ENCODE peak calls at places on chromosomes 1 and 21, in ten cellular contexts. G is omental fat pad, J is IMR-90, I is nephron progenitor cell, T is foreskin keratinocyte, K is fibroblast of the aortic adventitia, Y is neural crest cell, Q is AG09319, Z is pancreas, M is progenitor cell of endocrine pancreas. P is an unnamed sample.
A peak's percentile ranks its signal among the peaks of the same experiment; 100 is the strongest.

GRCh38 chr1:14228677-14229076 is 369.8 kb upstream of the KAZN start:
- DNase-seq in G (no peak), J (no peak), I (no peak), T (peak; percentile 3), K (no peak), Y (no peak), Q (no peak), Z (no peak), M (no peak), P (no peak)

GRCh38 chr1:66168467-66168887 is 365.5 kb upstream of the SGIP1 start:
- DNase-seq in G (no peak), J (peak; percentile 32), I (no peak), T (no peak), K (no peak), Y (no peak), Q (no peak), Z (no peak), M (no peak), P (no peak)

GRCh38 chr1:191993549-191993948 is 164.7 kb upstream of the RGS18 start:
- DNase-seq in G (no peak), J (peak; percentile 61), I (no peak), T (peak; percentile 44), K (peak; percentile 52), Y (no peak), Q (no peak), Z (no peak), M (no peak), P (no peak)

GRCh38 chr1:202760589-202760988 is 47.6 kb downstream of the KDM5B start:
- DNase-seq in G (no peak), J (peak; percentile 17), I (no peak), T (no peak), K (no peak), Y (no peak), Q (no peak), Z (no peak), M (no peak), P (no peak)

GRCh38 chr1:44281987-44282703 is 68.9 kb downstream of the DMAP1 start:
- DNase-seq in G (no peak), J (no peak), I (no peak), T (no peak), K (no peak), Y (no peak), Q (no peak), Z (no peak), M (no peak), P (no peak)

GRCh38 chr1:36492491-36492890 is 9.8 kb upstream of the CSF3R start:
- DNase-seq in G (no peak), J (no peak), I (no peak), T (no peak), K (no peak), Y (no peak), Q (no peak), Z (no peak), M (no peak), P (no peak)

GRCh38 chr1:54606096-54606989 is 17.0 kb downstream of the FAM151A start:
- DNase-seq in G (no peak), J (no peak), I (no peak), T (no peak), K (no peak), Y (no peak), Q (no peak), Z (no peak), M (no peak), P (no peak)

GRCh38 chr1:117967472-117967871 is 37.9 kb downstream of the WDR3 start:
- DNase-seq in G (no peak), J (peak; percentile 65), I (no peak), T (peak; percentile 14), K (peak; percentile 71), Y (no peak), Q (peak; percentile 29), Z (no peak), M (no peak), P (no peak)

GRCh38 chr1:82445827-82446226 is 645.1 kb downstream of the ADGRL2 start:
- DNase-seq in G (no peak), J (no peak), I (no peak), T (no peak), K (peak; percentile 39), Y (no peak), Q (no peak), Z (no peak), M (no peak), P (no peak)

GRCh38 chr1:231106347-231106746 is 55.5 kb upstream of the TRIM67 start:
- DNase-seq in G (no peak), J (peak; percentile 66), I (no peak), T (no peak), K (peak; percentile 72), Y (no peak), Q (peak; percentile 3), Z (no peak), M (no peak), P (no peak)

GRCh38 chr1:206933333-206933945 is 11.7 kb upstream of the FCMR start:
- DNase-seq in G (no peak), J (no peak), I (peak; percentile 25), T (no peak), K (no peak), Y (no peak), Q (no peak), Z (no peak), M (no peak), P (peak; percentile 58)

GRCh38 chr1:178442925-178443324 is 53.8 kb downstream of the CLEC20A start:
- DNase-seq in G (no peak), J (no peak), I (no peak), T (no peak), K (no peak), Y (no peak), Q (no peak), Z (no peak), M (no peak), P (no peak)

GRCh38 chr1:159972443-159973205 is 18.6 kb upstream of the SLAMF9 start:
- DNase-seq in G (no peak), J (no peak), I (no peak), T (no peak), K (no peak), Y (no peak), Q (no peak), Z (no peak), M (no peak), P (no peak)

GRCh38 chr1:111924786-111925185 is 64.7 kb downstream of the KCND3 start:
- DNase-seq in G (no peak), J (no peak), I (no peak), T (no peak), K (no peak), Y (no peak), Q (no peak), Z (no peak), M (no peak), P (no peak)

GRCh38 chr1:159204791-159205141 is at the start of gene ACKR1:
- DNase-seq in G (no peak), J (no peak), I (no peak), T (no peak), K (no peak), Y (no peak), Q (no peak), Z (no peak), M (no peak), P (no peak)

DNA sequence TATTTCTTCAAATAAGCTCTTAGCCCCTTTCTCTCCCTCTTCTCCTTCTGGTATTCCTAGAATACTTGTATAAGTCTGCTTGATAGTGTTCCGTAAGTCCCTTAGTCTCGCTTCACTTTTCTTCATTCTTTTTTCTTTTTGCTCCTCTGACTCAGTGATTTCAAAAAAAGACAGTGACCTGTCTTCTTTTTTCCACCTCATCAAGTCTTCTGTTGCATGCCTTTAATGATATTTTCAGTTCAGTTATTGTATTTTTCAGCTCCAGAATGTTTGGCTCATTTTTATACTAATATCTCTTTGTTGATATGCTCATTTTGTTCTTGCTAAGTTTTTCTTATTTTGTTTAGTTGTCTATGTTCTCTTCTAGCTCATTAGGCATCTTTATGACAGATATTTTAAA is 97.7 kb downstream of the POFUT2 start:
- DNase-seq in G (no peak), J (no peak), I (no peak), T (no peak), K (no peak), Y (no peak), Q (no peak), Z (no peak), M (no peak), P (no peak)
- TF ChIP-seq CTCF in G (no peak), J (no peak), I (no peak), T (no peak), K (no peak), Y (no peak), Q (no peak), Z (no peak), M (no peak), P (no peak)

GRCh38 chr1:225554216-225554812 is 98.6 kb downstream of the ENAH start:
- DNase-seq in G (no peak), J (peak; percentile 44), I (no peak), T (peak; percentile 7), K (peak; percentile 65), Y (no peak), Q (no peak), Z (no peak), M (no peak), P (no peak)
- TF ChIP-seq CTCF in G (no peak), J (peak; percentile 51), I (peak; percentile 51), T (peak; percentile 72), K (peak; percentile 61), Y (peak; percentile 70), Q (peak; percentile 60), Z (peak; percentile 59), M (peak; percentile 59), P (no peak)

DNA sequence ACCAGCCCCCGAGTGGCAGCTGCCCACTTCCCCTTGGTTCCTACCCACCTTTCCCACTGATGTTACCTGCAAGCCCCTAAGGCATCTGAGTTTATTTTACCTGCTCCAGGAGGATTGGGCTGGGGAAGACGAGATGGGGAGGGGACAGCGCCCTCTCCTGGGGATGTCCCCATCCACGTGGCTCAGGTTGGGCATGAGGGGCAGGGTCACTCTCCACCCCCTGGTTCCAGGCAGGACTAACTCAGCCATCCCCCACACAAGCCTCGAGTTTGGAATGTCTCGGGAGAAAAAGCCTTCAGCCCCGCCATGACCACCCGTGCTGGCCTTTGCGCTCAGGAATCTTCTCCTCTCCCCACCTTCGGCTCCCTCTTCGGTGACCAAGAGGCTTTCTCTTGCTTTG is 90.0 kb downstream of the ARHGEF10L start:
- DNase-seq in G (no peak), J (no peak), I (peak; percentile 30), T (no peak), K (no peak), Y (no peak), Q (no peak), Z (no peak), M (no peak), P (no peak)
- TF ChIP-seq CTCF in G (no peak), J (peak; percentile 10), I (peak; percentile 34), T (peak; percentile 45), K (no peak), Y (peak; percentile 52), Q (peak; percentile 15), Z (peak; percentile 11), M (peak; percentile 38), P (no peak)

DNA sequence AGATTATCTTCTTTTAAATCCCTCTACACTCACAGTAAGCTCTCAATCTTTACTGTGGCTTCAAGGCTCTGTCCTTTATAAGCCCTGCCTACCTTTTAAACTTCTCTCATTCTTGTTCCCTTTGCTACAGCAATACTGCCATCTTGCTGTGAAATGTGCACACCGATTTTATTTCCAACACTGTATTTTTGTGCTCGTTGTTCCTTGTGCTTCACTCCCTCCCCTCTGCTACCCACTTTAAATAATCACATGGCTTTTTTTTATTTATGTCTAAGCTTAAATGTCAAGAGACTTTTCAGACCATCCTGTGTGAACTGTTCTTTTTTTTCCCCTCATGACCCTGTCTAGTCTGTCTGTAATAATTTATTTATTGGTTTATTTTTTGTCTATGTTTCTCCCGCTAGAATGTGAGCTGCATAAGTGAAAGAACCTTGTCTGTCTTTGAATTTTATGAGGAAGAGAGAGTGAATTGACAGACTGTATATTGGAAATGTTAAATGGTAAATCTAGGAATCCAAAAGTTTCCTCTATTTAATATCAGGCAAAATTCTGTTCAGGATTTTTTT is 45.7 kb downstream of the ABCD3 start:
- DNase-seq in G (no peak), J (peak; percentile 71), I (no peak), T (peak; percentile 31), K (peak; percentile 79), Y (no peak), Q (peak; percentile 12), Z (no peak), M (no peak), P (no peak)
- TF ChIP-seq CTCF in G (no peak), J (peak; percentile 74), I (no peak), T (peak; percentile 72), K (peak; percentile 76), Y (no peak), Q (peak; percentile 55), Z (peak; percentile 26), M (peak; percentile 42), P (no peak)

P was measured in activated B cell treated with CpG ODN at 0.5 μM for 24 hours.